ENCODE peak calls at places on chromosome 19, in six cellular contexts. One of them, this sample, is unnamed.

GRCh38 chr19:11324079-11324661 is 15.3 kb downstream of the RAB3D start:
- DNase-seq in fibroblast of lung: peak; percentile 95
- DNase-seq in HCT116: no peak
- DNase-seq in neural crest cell: no peak
- DNase-seq in HFF-Myc: peak; percentile 79
- DNase-seq in PC-3: peak; percentile 57
- DNase-seq in this sample: peak; percentile 67

GRCh38 chr19:5960005-5961001 is 17.6 kb downstream of the RANBP3 start:
- DNase-seq in fibroblast of lung: no peak
- DNase-seq in HCT116: no peak
- DNase-seq in neural crest cell: no peak
- DNase-seq in HFF-Myc: no peak
- DNase-seq in PC-3: no peak
- DNase-seq in this sample: no peak

GRCh38 chr19:15122331-15123030 is 15.3 kb downstream of the SYDE1 start:
- DNase-seq in fibroblast of lung: no peak
- DNase-seq in HCT116: no peak
- DNase-seq in neural crest cell: no peak
- DNase-seq in HFF-Myc: no peak
- DNase-seq in PC-3: no peak
- DNase-seq in this sample: no peak

GRCh38 chr19:10027158-10027997 is 14.1 kb downstream of the RDH8 start:
- DNase-seq in fibroblast of lung: peak; percentile 93
- DNase-seq in HCT116: peak; percentile 90
- DNase-seq in neural crest cell: peak; percentile 98
- DNase-seq in HFF-Myc: peak; percentile 79
- DNase-seq in PC-3: peak; percentile 98
- DNase-seq in this sample: peak; percentile 99

GRCh38 chr19:16161848-16162247 is 11.5 kb downstream of the CIB3 start:
- DNase-seq in fibroblast of lung: peak; percentile 63
- DNase-seq in HCT116: peak; percentile 65
- DNase-seq in neural crest cell: no peak
- DNase-seq in HFF-Myc: peak; percentile 60
- DNase-seq in PC-3: peak; percentile 93
- DNase-seq in this sample: no peak

GRCh38 chr19:615619-616018 is 17.7 kb downstream of the POLRMT start:
- DNase-seq in fibroblast of lung: no peak
- DNase-seq in HCT116: no peak
- DNase-seq in neural crest cell: no peak
- DNase-seq in HFF-Myc: no peak
- DNase-seq in PC-3: no peak
- DNase-seq in this sample: no peak

GRCh38 chr19:30228726-30229523 is 143.3 kb upstream of the ZNF536 start:
- DNase-seq in fibroblast of lung: peak; percentile 11
- DNase-seq in HCT116: no peak
- DNase-seq in neural crest cell: peak; percentile 19
- DNase-seq in HFF-Myc: no peak
- DNase-seq in PC-3: no peak
- DNase-seq in this sample: no peak

GRCh38 chr19:50801107-50801506 is 10.9 kb downstream of the ACP4 start:
- DNase-seq in fibroblast of lung: no peak
- DNase-seq in HCT116: no peak
- DNase-seq in neural crest cell: no peak
- DNase-seq in HFF-Myc: no peak
- DNase-seq in PC-3: no peak
- DNase-seq in this sample: no peak

GRCh38 chr19:18156841-18157464 is 4.0 kb downstream of the PIK3R2 start:
- DNase-seq in fibroblast of lung: peak; percentile 93
- DNase-seq in HCT116: peak; percentile 48
- DNase-seq in neural crest cell: no peak
- DNase-seq in HFF-Myc: peak; percentile 81
- DNase-seq in PC-3: peak; percentile 40
- DNase-seq in this sample: peak; percentile 81

GRCh38 chr19:10800488-10800887 is 35.5 kb downstream of the TMED1 start:
- DNase-seq in fibroblast of lung: no peak
- DNase-seq in HCT116: no peak
- DNase-seq in neural crest cell: no peak
- DNase-seq in HFF-Myc: no peak
- DNase-seq in PC-3: no peak
- DNase-seq in this sample: no peak

GRCh38 chr19:35657904-35658700 is 8.2 kb upstream of the UPK1A start:
- DNase-seq in fibroblast of lung: no peak
- DNase-seq in HCT116: no peak
- DNase-seq in neural crest cell: no peak
- DNase-seq in HFF-Myc: no peak
- DNase-seq in PC-3: peak; percentile 18
- DNase-seq in this sample: no peak

GRCh38 chr19:868458-869244 is 9.2 kb downstream of the CFD start:
- DNase-seq in fibroblast of lung: no peak
- DNase-seq in HCT116: no peak
- DNase-seq in neural crest cell: no peak
- DNase-seq in HFF-Myc: no peak
- DNase-seq in PC-3: no peak
- DNase-seq in this sample: no peak

GRCh38 chr19:45947926-45948325 is 25.7 kb downstream of the NOVA2 start:
- DNase-seq in fibroblast of lung: no peak
- DNase-seq in HCT116: no peak
- DNase-seq in neural crest cell: no peak
- DNase-seq in HFF-Myc: no peak
- DNase-seq in PC-3: peak; percentile 30
- DNase-seq in this sample: no peak

GRCh38 chr19:1446713-1447564 is 3.0 kb upstream of the APC2 start:
- DNase-seq in fibroblast of lung: no peak
- DNase-seq in HCT116: no peak
- DNase-seq in neural crest cell: no peak
- DNase-seq in HFF-Myc: no peak
- DNase-seq in PC-3: no peak
- DNase-seq in this sample: no peak

GRCh38 chr19:54938906-54939305 is 8.4 kb downstream of the NLRP7 start:
- DNase-seq in fibroblast of lung: no peak
- DNase-seq in HCT116: no peak
- DNase-seq in neural crest cell: no peak
- DNase-seq in HFF-Myc: no peak
- DNase-seq in PC-3: no peak
- DNase-seq in this sample: no peak

GRCh38 chr19:21482863-21483276 is 22.5 kb upstream of the ZNF429 start:
- DNase-seq in fibroblast of lung: peak; percentile 48
- DNase-seq in HCT116: peak; percentile 7
- DNase-seq in neural crest cell: no peak
- DNase-seq in HFF-Myc: no peak
- DNase-seq in PC-3: peak; percentile 22
- DNase-seq in this sample: no peak

GRCh38 chr19:6032381-6032780 is 54.4 kb upstream of the RANBP3 start:
- DNase-seq in fibroblast of lung: no peak
- DNase-seq in HCT116: no peak
- DNase-seq in neural crest cell: no peak
- DNase-seq in HFF-Myc: no peak
- DNase-seq in PC-3: no peak
- DNase-seq in this sample: peak; percentile 21

GRCh38 chr19:44728178-44728577 is 20.3 kb upstream of the BCL3 start:
- DNase-seq in fibroblast of lung: no peak
- DNase-seq in HCT116: no peak
- DNase-seq in neural crest cell: no peak
- DNase-seq in HFF-Myc: no peak
- DNase-seq in PC-3: no peak
- DNase-seq in this sample: no peak

GRCh38 chr19:44732235-44733014 is 16.1 kb upstream of the BCL3 start:
- DNase-seq in fibroblast of lung: no peak
- DNase-seq in HCT116: no peak
- DNase-seq in neural crest cell: no peak
- DNase-seq in HFF-Myc: no peak
- DNase-seq in PC-3: no peak
- DNase-seq in this sample: no peak

GRCh38 chr19:44731622-44732021 is 16.9 kb upstream of the BCL3 start:
- DNase-seq in fibroblast of lung: no peak
- DNase-seq in HCT116: no peak
- DNase-seq in neural crest cell: no peak
- DNase-seq in HFF-Myc: no peak
- DNase-seq in PC-3: no peak
- DNase-seq in this sample: no peak

GRCh38 chr19:44729516-44730033 is 18.9 kb upstream of the BCL3 start:
- DNase-seq in fibroblast of lung: no peak
- DNase-seq in HCT116: no peak
- DNase-seq in neural crest cell: no peak
- DNase-seq in HFF-Myc: no peak
- DNase-seq in PC-3: no peak
- DNase-seq in this sample: no peak

GRCh38 chr19:44731081-44731480 is 17.4 kb upstream of the BCL3 start:
- DNase-seq in fibroblast of lung: no peak
- DNase-seq in HCT116: no peak
- DNase-seq in neural crest cell: no peak
- DNase-seq in HFF-Myc: no peak
- DNase-seq in PC-3: no peak
- DNase-seq in this sample: no peak
- TF ChIP-seq CTCF in fibroblast of lung: no peak
- TF ChIP-seq CTCF in HCT116: no peak
- TF ChIP-seq CTCF in neural crest cell: no peak
- TF ChIP-seq CTCF in HFF-Myc: no peak
- TF ChIP-seq CTCF in PC-3: no peak
- TF ChIP-seq CTCF in this sample: no peak

GRCh38 chr19:49451430-49452181 is at the start of gene PIH1D1:
- DNase-seq in fibroblast of lung: peak; percentile 99
- DNase-seq in HCT116: peak; percentile 99
- DNase-seq in neural crest cell: peak; percentile 90
- DNase-seq in HFF-Myc: peak; percentile 100
- DNase-seq in PC-3: peak; percentile 100
- DNase-seq in this sample: peak; percentile 81
- TF ChIP-seq CTCF in fibroblast of lung: peak; percentile 20
- TF ChIP-seq CTCF in HCT116: peak; percentile 32
- TF ChIP-seq CTCF in neural crest cell: peak; percentile 42
- TF ChIP-seq CTCF in HFF-Myc: no peak
- TF ChIP-seq CTCF in PC-3: no peak
- TF ChIP-seq CTCF in this sample: no peak

GRCh38 chr19:42028304-42029216 is 34.5 kb upstream of the ATP1A3 start:
- DNase-seq in fibroblast of lung: no peak
- DNase-seq in HCT116: peak; percentile 63
- DNase-seq in neural crest cell: peak; percentile 33
- DNase-seq in HFF-Myc: no peak
- DNase-seq in PC-3: peak; percentile 9
- DNase-seq in this sample: no peak
- TF ChIP-seq CTCF in fibroblast of lung: peak; percentile 23
- TF ChIP-seq CTCF in HCT116: peak; percentile 99
- TF ChIP-seq CTCF in neural crest cell: peak; percentile 61
- TF ChIP-seq CTCF in HFF-Myc: peak; percentile 87
- TF ChIP-seq CTCF in PC-3: peak; percentile 61
- TF ChIP-seq CTCF in this sample: peak; percentile 58

GRCh38 chr19:47049307-47049700 is 880 bp upstream of the TMEM160 start:
- DNase-seq in fibroblast of lung: no peak
- DNase-seq in HCT116: no peak
- DNase-seq in neural crest cell: no peak
- DNase-seq in HFF-Myc: peak; percentile 4
- DNase-seq in PC-3: peak; percentile 6
- DNase-seq in this sample: no peak
- TF ChIP-seq CTCF in fibroblast of lung: no peak
- TF ChIP-seq CTCF in HCT116: no peak
- TF ChIP-seq CTCF in neural crest cell: no peak
- TF ChIP-seq CTCF in HFF-Myc: no peak
- TF ChIP-seq CTCF in PC-3: no peak
- TF ChIP-seq CTCF in this sample: no peak

GRCh38 chr19:7840629-7841028 is 10.6 kb downstream of the EVI5L start:
- DNase-seq in fibroblast of lung: no peak
- DNase-seq in HCT116: no peak
- DNase-seq in neural crest cell: no peak
- DNase-seq in HFF-Myc: no peak
- DNase-seq in PC-3: no peak
- DNase-seq in this sample: no peak

GRCh38 chr19:7843521-7843920 is 13.5 kb downstream of the EVI5L start:
- DNase-seq in fibroblast of lung: no peak
- DNase-seq in HCT116: no peak
- DNase-seq in neural crest cell: no peak
- DNase-seq in HFF-Myc: no peak
- DNase-seq in PC-3: no peak
- DNase-seq in this sample: no peak

GRCh38 chr19:7844405-7844804 is 14.4 kb downstream of the EVI5L start:
- DNase-seq in fibroblast of lung: no peak
- DNase-seq in HCT116: no peak
- DNase-seq in neural crest cell: no peak
- DNase-seq in HFF-Myc: no peak
- DNase-seq in PC-3: no peak
- DNase-seq in this sample: no peak

GRCh38 chr19:7842661-7843294 is 12.8 kb downstream of the EVI5L start:
- DNase-seq in fibroblast of lung: no peak
- DNase-seq in HCT116: no peak
- DNase-seq in neural crest cell: no peak
- DNase-seq in HFF-Myc: no peak
- DNase-seq in PC-3: no peak
- DNase-seq in this sample: no peak

GRCh38 chr19:7841751-7842660 is 12.0 kb downstream of the EVI5L start:
- DNase-seq in fibroblast of lung: no peak
- DNase-seq in HCT116: no peak
- DNase-seq in neural crest cell: no peak
- DNase-seq in HFF-Myc: no peak
- DNase-seq in PC-3: no peak
- DNase-seq in this sample: no peak
- TF ChIP-seq CTCF in fibroblast of lung: no peak
- TF ChIP-seq CTCF in HCT116: no peak
- TF ChIP-seq CTCF in neural crest cell: no peak
- TF ChIP-seq CTCF in HFF-Myc: no peak
- TF ChIP-seq CTCF in PC-3: no peak
- TF ChIP-seq CTCF in this sample: no peak

GRCh38 chr19:53019684-53020083 is 6.0 kb downstream of the ERVV-1 start:
- DNase-seq in fibroblast of lung: no peak
- DNase-seq in HCT116: peak; percentile 3
- DNase-seq in neural crest cell: no peak
- DNase-seq in HFF-Myc: no peak
- DNase-seq in PC-3: no peak
- DNase-seq in this sample: no peak
- TF ChIP-seq CTCF in fibroblast of lung: no peak
- TF ChIP-seq CTCF in HCT116: no peak
- TF ChIP-seq CTCF in neural crest cell: no peak
- TF ChIP-seq CTCF in HFF-Myc: no peak
- TF ChIP-seq CTCF in PC-3: no peak
- TF ChIP-seq CTCF in this sample: no peak

GRCh38 chr19:56725829-56726424 is 54.4 kb upstream of the ZNF835 start:
- DNase-seq in fibroblast of lung: peak; percentile 2
- DNase-seq in HCT116: no peak
- DNase-seq in neural crest cell: no peak
- DNase-seq in HFF-Myc: no peak
- DNase-seq in PC-3: peak; percentile 44
- DNase-seq in this sample: no peak
- TF ChIP-seq CTCF in fibroblast of lung: no peak
- TF ChIP-seq CTCF in HCT116: no peak
- TF ChIP-seq CTCF in neural crest cell: no peak
- TF ChIP-seq CTCF in HFF-Myc: no peak
- TF ChIP-seq CTCF in PC-3: peak; percentile 63
- TF ChIP-seq CTCF in this sample: no peak